ENCODE peak calls at places on chromosomes 2 and 18, in four cellular contexts. E, C, P and V are unnamed samples.

GRCh38 chr2:125581561-125581960 is 1074.4 kb upstream of the GYPC start:
- DNase-seq in E (no peak), C (no peak), P (no peak), V (no peak)

GRCh38 chr2:219662566-219662965 is 35.1 kb downstream of the SLC4A3 start:
- DNase-seq in E (no peak), C (no peak), P (no peak), V (no peak)

GRCh38 chr2:60423066-60423465 is 130.4 kb downstream of the BCL11A start:
- DNase-seq in E (no peak), C (no peak), P (no peak), V (no peak)

GRCh38 chr2:172084734-172085459 is 410 bp upstream of the DLX1 start:
- DNase-seq in E (peak; percentile 91), C (peak; percentile 97), P (peak; percentile 96), V (peak; percentile 90)

GRCh38 chr18:51153659-51154371 is 43.7 kb downstream of the MEX3C start:
- DNase-seq in E (no peak), C (no peak), P (no peak), V (peak; percentile 57)

GRCh38 chr18:75408554-75409506 is 18.7 kb downstream of the SMIM21 start:
- DNase-seq in E (peak; percentile 96), C (peak; percentile 95), P (peak; percentile 90), V (no peak)

GRCh38 chr2:10460366-10460796 is 12.3 kb upstream of the ODC1 start:
- DNase-seq in E (no peak), C (no peak), P (no peak), V (no peak)

GRCh38 chr2:86078801-86079545 is 26.7 kb downstream of the POLR1A start:
- DNase-seq in E (no peak), C (peak; percentile 58), P (peak; percentile 65), V (peak; percentile 28)

GRCh38 chr2:67844024-67844540 is 218.7 kb downstream of the C1D start:
- DNase-seq in E (no peak), C (no peak), P (no peak), V (no peak)

GRCh38 chr2:11123001-11123809 is 32.1 kb upstream of the SLC66A3 start:
- DNase-seq in E (no peak), C (no peak), P (no peak), V (no peak)

GRCh38 chr2:226411727-226412360 is 387.8 kb downstream of the IRS1 start:
- DNase-seq in E (peak; percentile 61), C (peak; percentile 27), P (no peak), V (no peak)

GRCh38 chr2:98158305-98158704 is 71.3 kb downstream of the VWA3B start:
- DNase-seq in E (no peak), C (no peak), P (no peak), V (no peak)

GRCh38 chr2:161952722-161953322 is 121.2 kb downstream of the DPP4 start:
- DNase-seq in E (no peak), C (no peak), P (no peak), V (no peak)

GRCh38 chr2:10242998-10243925 is 59.4 kb upstream of the HPCAL1 start:
- DNase-seq in E (no peak), C (no peak), P (no peak), V (no peak)

GRCh38 chr2:195495356-195495755 is 161.7 kb upstream of the SLC39A10 start:
- DNase-seq in E (no peak), C (no peak), P (no peak), V (no peak)

GRCh38 chr18:58769321-58769720 is 95.4 kb upstream of the ZNF532 start:
- DNase-seq in E (no peak), C (no peak), P (no peak), V (no peak)

GRCh38 chr2:224008702-224009261 is 30.3 kb downstream of the SERPINE2 start:
- DNase-seq in E (no peak), C (peak; percentile 20), P (no peak), V (no peak)